ENCODE peak calls at places on chromosomes 6 and 20, in four cellular contexts. J is HS-27A; G is RPMI7951; S is naive thymus-derived CD8-positive, alpha-beta T cell. I is an unnamed sample.
A peak's percentile ranks its signal among the peaks of the same experiment; 100 is the strongest.

GRCh38 chr6:19771753-19772336 is 65.3 kb upstream of the ID4 start:
- DNase-seq in J (no peak), G (no peak), S (no peak), I (no peak)

GRCh38 chr6:2760882-2761842 is 4.0 kb upstream of the WRNIP1 start:
- DNase-seq in J (no peak), G (no peak), S (no peak), I (no peak)

GRCh38 chr20:21096321-21097043 is 9.7 kb downstream of the LINC00237 start:
- DNase-seq in J (peak; percentile 35), G (peak; percentile 84), S (no peak), I (no peak)

GRCh38 chr6:56416247-56416646 is 168.9 kb upstream of the COL21A1 start:
- DNase-seq in J (peak; percentile 17), G (no peak), S (no peak), I (peak; percentile 39)

GRCh38 chr20:21100590-21101452 is 5.3 kb downstream of the LINC00237 start:
- DNase-seq in J (no peak), G (peak; percentile 15), S (no peak), I (no peak)

GRCh38 chr6:79869184-79869583 is 78.2 kb downstream of the ELOVL4 start:
- DNase-seq in J (no peak), G (no peak), S (no peak), I (no peak)

GRCh38 chr20:38999217-38999616 is 37.1 kb downstream of the DHX35 start:
- DNase-seq in J (no peak), G (no peak), S (no peak), I (no peak)

GRCh38 chr6:132716238-132716637 is 2.4 kb upstream of the VNN1 start:
- DNase-seq in J (no peak), G (no peak), S (no peak), I (no peak)

GRCh38 chr6:168756009-168756634 is 315.1 kb downstream of the SMOC2 start:
- DNase-seq in J (no peak), G (no peak), S (no peak), I (peak; percentile 19)

GRCh38 chr6:119233327-119233984 is 116.1 kb downstream of the MAN1A1 start:
- DNase-seq in J (no peak), G (no peak), S (no peak), I (no peak)

GRCh38 chr6:12001004-12001705 is 11.0 kb upstream of the HIVEP1 start:
- DNase-seq in J (no peak), G (no peak), S (no peak), I (no peak)

GRCh38 chr6:82589509-82590206 is 226.0 kb downstream of the TPBG start:
- DNase-seq in J (peak; percentile 66), G (peak; percentile 94), S (no peak), I (peak; percentile 90)

I was measured in astrocyte of the cerebellum.